ENCODE peak calls at places on chromosome 21, in eight cellular contexts. One of them, this sample, is unnamed.
A peak's percentile ranks its signal among the peaks of the same experiment; 100 is the strongest.

GRCh38 chr21:22791376-22791775 is 1793.2 kb downstream of the NCAM2 start:
- DNase-seq in fibroblast of the aortic adventitia: no peak
- DNase-seq in cortex of kidney: no peak
- DNase-seq in naive thymus-derived CD8-positive, alpha-beta T cell: no peak
- DNase-seq in ureter: no peak
- DNase-seq in HL-60: no peak
- DNase-seq in activated CD4-positive, alpha-beta T cell treated with anti-CD3 and anti-CD28 coated beads, Interleukin-2, amount 50 U/mL, for 1 hour: no peak
- DNase-seq in effector CD4-positive, alpha-beta T cell: no peak
- DNase-seq in this sample: no peak

GRCh38 chr21:28160378-28160777 is 832.3 kb downstream of the LTN1 start:
- DNase-seq in fibroblast of the aortic adventitia: peak; percentile 68
- DNase-seq in cortex of kidney: no peak
- DNase-seq in naive thymus-derived CD8-positive, alpha-beta T cell: no peak
- DNase-seq in ureter: no peak
- DNase-seq in HL-60: no peak
- DNase-seq in activated CD4-positive, alpha-beta T cell treated with anti-CD3 and anti-CD28 coated beads, Interleukin-2, amount 50 U/mL, for 1 hour: no peak
- DNase-seq in effector CD4-positive, alpha-beta T cell: no peak
- DNase-seq in this sample: no peak

GRCh38 chr21:25636727-25637126 is 2.3 kb upstream of the JAM2 start:
- DNase-seq in fibroblast of the aortic adventitia: no peak
- DNase-seq in cortex of kidney: no peak
- DNase-seq in naive thymus-derived CD8-positive, alpha-beta T cell: no peak
- DNase-seq in ureter: no peak
- DNase-seq in HL-60: no peak
- DNase-seq in activated CD4-positive, alpha-beta T cell treated with anti-CD3 and anti-CD28 coated beads, Interleukin-2, amount 50 U/mL, for 1 hour: no peak
- DNase-seq in effector CD4-positive, alpha-beta T cell: no peak
- DNase-seq in this sample: no peak

GRCh38 chr21:29334717-29335428 is 36.2 kb downstream of the BACH1 start:
- DNase-seq in fibroblast of the aortic adventitia: peak; percentile 67
- DNase-seq in cortex of kidney: no peak
- DNase-seq in naive thymus-derived CD8-positive, alpha-beta T cell: no peak
- DNase-seq in ureter: no peak
- DNase-seq in HL-60: peak; percentile 79
- DNase-seq in activated CD4-positive, alpha-beta T cell treated with anti-CD3 and anti-CD28 coated beads, Interleukin-2, amount 50 U/mL, for 1 hour: no peak
- DNase-seq in effector CD4-positive, alpha-beta T cell: no peak
- DNase-seq in this sample: no peak

GRCh38 chr21:28516996-28517592 is 475.6 kb downstream of the LTN1 start:
- DNase-seq in fibroblast of the aortic adventitia: no peak
- DNase-seq in cortex of kidney: no peak
- DNase-seq in naive thymus-derived CD8-positive, alpha-beta T cell: peak; percentile 67
- DNase-seq in ureter: peak; percentile 63
- DNase-seq in HL-60: peak; percentile 65
- DNase-seq in activated CD4-positive, alpha-beta T cell treated with anti-CD3 and anti-CD28 coated beads, Interleukin-2, amount 50 U/mL, for 1 hour: peak; percentile 54
- DNase-seq in effector CD4-positive, alpha-beta T cell: peak; percentile 50
- DNase-seq in this sample: peak; percentile 75

GRCh38 chr21:26098758-26099157 is 71.8 kb downstream of the APP start:
- DNase-seq in fibroblast of the aortic adventitia: peak; percentile 32
- DNase-seq in cortex of kidney: no peak
- DNase-seq in naive thymus-derived CD8-positive, alpha-beta T cell: no peak
- DNase-seq in ureter: no peak
- DNase-seq in HL-60: no peak
- DNase-seq in activated CD4-positive, alpha-beta T cell treated with anti-CD3 and anti-CD28 coated beads, Interleukin-2, amount 50 U/mL, for 1 hour: no peak
- DNase-seq in effector CD4-positive, alpha-beta T cell: no peak
- DNase-seq in this sample: no peak

GRCh38 chr21:46458315-46459023 is at the start of gene DIP2A:
- DNase-seq in fibroblast of the aortic adventitia: peak; percentile 94
- DNase-seq in cortex of kidney: peak; percentile 70
- DNase-seq in naive thymus-derived CD8-positive, alpha-beta T cell: peak; percentile 97
- DNase-seq in ureter: peak; percentile 95
- DNase-seq in HL-60: peak; percentile 96
- DNase-seq in activated CD4-positive, alpha-beta T cell treated with anti-CD3 and anti-CD28 coated beads, Interleukin-2, amount 50 U/mL, for 1 hour: peak; percentile 91
- DNase-seq in effector CD4-positive, alpha-beta T cell: peak; percentile 90
- DNase-seq in this sample: peak; percentile 97

GRCh38 chr21:33801424-33802405 is 113.9 kb downstream of the ATP5PO start:
- DNase-seq in fibroblast of the aortic adventitia: peak; percentile 26
- DNase-seq in cortex of kidney: no peak
- DNase-seq in naive thymus-derived CD8-positive, alpha-beta T cell: no peak
- DNase-seq in ureter: peak; percentile 68
- DNase-seq in HL-60: peak; percentile 37
- DNase-seq in activated CD4-positive, alpha-beta T cell treated with anti-CD3 and anti-CD28 coated beads, Interleukin-2, amount 50 U/mL, for 1 hour: no peak
- DNase-seq in effector CD4-positive, alpha-beta T cell: no peak
- DNase-seq in this sample: peak; percentile 66

GRCh38 chr21:45140346-45140940 is 66.1 kb downstream of the ADARB1 start:
- DNase-seq in fibroblast of the aortic adventitia: peak; percentile 95
- DNase-seq in cortex of kidney: no peak
- DNase-seq in naive thymus-derived CD8-positive, alpha-beta T cell: peak; percentile 48
- DNase-seq in ureter: peak; percentile 83
- DNase-seq in HL-60: peak; percentile 91
- DNase-seq in activated CD4-positive, alpha-beta T cell treated with anti-CD3 and anti-CD28 coated beads, Interleukin-2, amount 50 U/mL, for 1 hour: peak; percentile 56
- DNase-seq in effector CD4-positive, alpha-beta T cell: peak; percentile 32
- DNase-seq in this sample: peak; percentile 80